ENCODE peak calls at places on chromosomes 1 and 21, in four cellular contexts. P, I, W and J are unnamed samples.

GRCh38 chr1:153805042-153805745 is 30.0 kb downstream of the SLC27A3 start:
- DNase-seq in P (peak), W (peak), I (peak), J (peak)

GRCh38 chr1:68916227-68916853 is 419.5 kb upstream of the DEPDC1 start:
- DNase-seq in W (no peak), I (peak), P (peak), J (peak)

GRCh38 chr1:36123357-36123756 is 1.7 kb downstream of the COL8A2 start:
- DNase-seq in P (no peak), I (no peak), W (no peak), J (no peak)

GRCh38 chr1:210233216-210233494 is 559 bp downstream of the SERTAD4 start:
- DNase-seq in W (no peak), I (no peak), P (no peak), J (no peak)

GRCh38 chr1:225881081-225882007 is 836 bp downstream of the TMEM63A start:
- DNase-seq in I (peak), P (no peak), W (no peak), J (no peak)

GRCh38 chr1:10941891-10942541 is 70.4 kb upstream of the TARDBP start:
- DNase-seq in P (no peak), I (no peak), W (no peak), J (no peak)

GRCh38 chr1:164617607-164618564 is 58.9 kb downstream of the PBX1 start:
- DNase-seq in I (peak), P (no peak), W (peak), J (no peak)

GRCh38 chr1:148352470-148353118 is 130.5 kb downstream of the PPIAL4G start:
- DNase-seq in P (no peak), W (no peak), I (no peak), J (no peak)

GRCh38 chr1:108082741-108083562 is 117.2 kb downstream of the SLC25A24 start:
- DNase-seq in I (no peak), W (no peak), P (no peak), J (no peak)

GRCh38 chr1:162372159-162373071 is 4.2 kb downstream of the SPATA46 start:
- DNase-seq in W (no peak), I (no peak), P (no peak), J (no peak)
- H3K4me3 ChIP-seq in W (no peak), I (no peak), P (no peak), J (no peak)

GRCh38 chr21:26795398-26795790 is 49.8 kb downstream of the ADAMTS1 start:
- DNase-seq in P (no peak), I (no peak), W (no peak), J (no peak)

GRCh38 chr21:26798856-26799751 is 46.1 kb downstream of the ADAMTS1 start:
- DNase-seq in P (no peak), I (peak), W (no peak), J (no peak)

GRCh38 chr21:26795866-26796329 is 49.3 kb downstream of the ADAMTS1 start:
- DNase-seq in W (no peak), P (peak), I (peak), J (peak)

GRCh38 chr21:26797878-26798456 is 47.2 kb downstream of the ADAMTS1 start:
- DNase-seq in W (no peak), P (no peak), I (no peak), J (no peak)

GRCh38 chr21:26794597-26795397 is 50.4 kb downstream of the ADAMTS1 start:
- DNase-seq in I (peak), P (no peak), W (no peak), J (no peak)
- H3K4me3 ChIP-seq in I (no peak), P (no peak), W (no peak), J (no peak)

GRCh38 chr1:41917051-41917530 is 1.6 kb downstream of the HIVEP3 start:
- DNase-seq in I (no peak), W (no peak), P (no peak), J (no peak)
- H3K4me3 ChIP-seq in I (peak), W (peak), P (peak), J (no peak)

DNA sequence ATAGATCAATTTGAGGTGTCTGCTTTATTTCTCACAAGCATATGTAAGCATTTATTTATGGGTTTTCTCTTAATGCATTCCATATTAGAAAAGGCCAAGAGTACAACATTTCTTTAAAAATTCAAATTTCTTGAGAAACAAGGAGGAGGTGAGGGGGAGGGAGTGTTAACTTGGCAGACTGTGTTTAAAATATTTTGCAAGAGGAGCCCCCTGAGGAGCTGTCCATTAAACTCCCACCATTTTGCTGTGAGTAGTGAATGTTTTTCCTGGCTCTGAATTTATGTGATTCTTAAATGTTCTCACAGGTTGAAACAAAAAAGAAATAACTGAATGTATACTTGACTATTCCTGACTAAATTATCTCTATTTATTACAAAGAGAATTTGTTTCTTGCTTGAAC is 363.8 kb downstream of the PTPRC start:
- DNase-seq in P (no peak), W (no peak), I (no peak), J (no peak)
- H3K4me3 ChIP-seq in P (no peak), W (no peak), I (no peak), J (no peak)

DNA sequence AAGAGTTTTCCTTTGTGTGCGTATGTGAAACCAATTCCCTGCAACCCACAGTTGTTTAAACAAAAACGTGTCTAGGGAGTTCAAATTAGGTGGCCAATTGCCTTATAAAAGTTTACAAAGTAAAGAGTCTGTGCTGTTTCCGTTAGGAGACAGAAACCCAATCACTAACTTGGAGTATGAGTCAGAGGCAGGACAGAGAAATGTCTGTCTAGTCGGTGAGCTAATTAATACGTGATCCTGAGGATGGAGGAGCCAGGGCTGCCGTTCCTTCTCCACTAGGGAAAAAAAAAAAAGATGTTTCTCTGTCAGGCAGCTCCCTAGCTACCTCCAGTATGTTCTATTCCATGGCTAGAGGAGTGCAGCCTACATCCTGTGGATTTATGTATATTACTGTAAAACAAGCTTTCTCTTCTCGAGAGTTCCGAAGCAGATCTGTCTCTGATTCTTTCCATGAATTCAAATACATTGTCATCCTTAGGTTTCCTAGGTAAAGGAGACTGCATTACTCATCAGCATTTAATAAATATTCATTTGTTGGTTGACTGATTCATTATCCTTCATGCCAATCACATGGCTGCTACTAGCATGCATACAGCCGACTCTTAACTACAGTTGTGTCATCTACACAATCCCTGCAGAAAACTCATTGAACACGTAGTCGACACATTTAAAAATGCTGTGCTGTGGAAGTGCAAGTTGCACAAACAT is 430.6 kb downstream of the KIF26B start:
- DNase-seq in I (peak), P (peak), W (no peak), J (peak)
- H3K4me3 ChIP-seq in I (peak), P (no peak), W (no peak), J (no peak)

DNA sequence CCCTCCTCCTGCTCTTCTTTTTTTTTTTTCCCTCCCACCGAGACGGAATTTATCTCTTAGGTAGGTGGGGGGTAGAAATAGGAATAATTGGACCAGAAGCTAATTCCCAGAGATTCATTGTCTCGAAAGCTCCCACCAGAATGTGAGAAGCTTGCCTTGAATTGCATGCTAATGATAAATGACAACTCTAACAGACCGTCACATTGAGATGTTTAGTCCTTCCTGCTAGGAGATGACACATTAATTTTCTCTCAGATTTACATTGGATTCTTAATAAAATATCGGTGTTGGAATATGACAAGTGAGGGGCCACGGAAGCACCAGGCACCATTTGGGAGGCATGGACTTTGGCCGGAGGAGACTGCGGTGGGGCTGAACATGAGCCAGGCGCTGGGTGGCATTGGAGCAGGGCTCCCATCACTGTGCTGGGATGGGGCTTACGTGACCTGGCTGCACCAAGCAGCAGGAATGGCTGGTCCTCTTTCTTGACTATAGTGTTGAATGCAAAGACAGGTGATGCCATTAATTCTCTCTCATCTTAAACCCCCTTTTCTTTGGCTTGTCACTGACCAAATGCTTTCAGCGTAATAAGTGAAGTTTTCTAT is 447.8 kb downstream of the CAMTA1 start:
- DNase-seq in P (no peak), W (no peak), I (no peak), J (no peak)
- H3K4me3 ChIP-seq in P (no peak), W (no peak), I (no peak), J (no peak)